ENCODE peak calls at places on chromosomes 4 and X, in four cellular contexts. B is WTC11, N is lower leg skin, Z is ovary. O is an unnamed sample.

GRCh38 chrX:37825225-37825842 is 22.0 kb downstream of the DYNLT3 start:
- DNase-seq in B (peak; percentile 31), N (no peak), Z (peak; percentile 18), O (peak; percentile 33)

GRCh38 chr4:172830295-172830764 is 338.3 kb upstream of the GALNT7 start:
- DNase-seq in B (no peak), N (no peak), Z (no peak), O (no peak)

GRCh38 chrX:101931104-101931493 is 728 bp downstream of the ZMAT1 start:
- DNase-seq in B (no peak), N (no peak), Z (no peak), O (no peak)

GRCh38 chr4:188822698-188823097 is 683.5 kb downstream of the TRIML1 start:
- DNase-seq in B (peak; percentile 65), N (no peak), Z (no peak), O (no peak)

GRCh38 chr4:159252491-159252890 is 149.6 kb downstream of the RAPGEF2 start:
- DNase-seq in B (no peak), N (no peak), Z (no peak), O (no peak)

GRCh38 chr4:1843852-1844251 is 12.1 kb downstream of the LETM1 start:
- DNase-seq in B (no peak), N (no peak), Z (no peak), O (peak; percentile 69)

GRCh38 chr4:172352351-172352750 is 539.1 kb downstream of the GALNTL6 start:
- DNase-seq in B (no peak), N (no peak), Z (no peak), O (no peak)

GRCh38 chr4:146142768-146143167 is 32.8 kb upstream of the LSM6 start:
- DNase-seq in B (no peak), N (no peak), Z (no peak), O (no peak)

GRCh38 chr4:92254767-92255442 is 48.9 kb upstream of the GRID2 start:
- DNase-seq in B (no peak), N (no peak), Z (no peak), O (no peak)

GRCh38 chr4:186260117-186260503 is 5.9 kb upstream of the F11 start:
- DNase-seq in B (no peak), N (no peak), Z (no peak), O (no peak)

GRCh38 chrX:12403474-12404082 is 265.3 kb downstream of the FRMPD4 start:
- DNase-seq in B (no peak), N (no peak), Z (no peak), O (no peak)

GRCh38 chr4:125664091-125664767 is 349.5 kb downstream of the FAT4 start:
- DNase-seq in B (no peak), N (no peak), Z (no peak), O (no peak)

GRCh38 chrX:48833531-48834138 is 1.8 kb downstream of the PCSK1N start:
- DNase-seq in B (no peak), N (no peak), Z (no peak), O (no peak)

GRCh38 chr4:40283968-40284367 is 51.2 kb upstream of the CHRNA9 start:
- DNase-seq in B (no peak), N (no peak), Z (no peak), O (no peak)

GRCh38 chrX:109463729-109464128 is 18.2 kb downstream of the GUCY2F start:
- DNase-seq in B (no peak), N (no peak), Z (no peak), O (no peak)

GRCh38 chr4:184335520-184335919 is 117.8 kb upstream of the ENPP6 start:
- DNase-seq in B (no peak), N (no peak), Z (no peak), O (no peak)

GRCh38 chr4:5033266-5033945 is 14.1 kb upstream of the CYTL1 start:
- DNase-seq in B (no peak), N (peak; percentile 85), Z (no peak), O (no peak)

GRCh38 chr4:36687681-36688080 is 406.3 kb downstream of the DTHD1 start:
- DNase-seq in B (no peak), N (no peak), Z (no peak), O (no peak)

GRCh38 chr4:13656569-13656988 is 29.1 kb upstream of the BOD1L1 start:
- DNase-seq in B (peak; percentile 32), N (peak; percentile 88), Z (peak; percentile 49), O (peak; percentile 81)

GRCh38 chr4:125433453-125433852 is 118.7 kb downstream of the FAT4 start:
- DNase-seq in B (no peak), N (no peak), Z (no peak), O (no peak)

GRCh38 chr4:155578726-155579385 is 87.8 kb upstream of the GUCY1A1 start:
- DNase-seq in B (no peak), N (no peak), Z (no peak), O (no peak)

GRCh38 chrX:115491766-115492165 is 69.2 kb upstream of the PLS3 start:
- DNase-seq in B (no peak), N (no peak), Z (no peak), O (no peak)

GRCh38 chr4:108749119-108749518 is 13.7 kb downstream of the ETNPPL start:
- DNase-seq in B (no peak), N (no peak), Z (no peak), O (no peak)

GRCh38 chr4:76866641-76867040 is 31.3 kb downstream of the SOWAHB start:
- DNase-seq in B (no peak), N (no peak), Z (no peak), O (no peak)

GRCh38 chr4:185779520-185779919 is 32.5 kb downstream of the SORBS2 start:
- DNase-seq in B (no peak), N (no peak), Z (no peak), O (no peak)

GRCh38 chr4:93788712-93789111 is 39.8 kb upstream of the ATOH1 start:
- DNase-seq in B (no peak), N (no peak), Z (no peak), O (no peak)

GRCh38 chr4:128256539-128256938 is 31.1 kb downstream of the PGRMC2 start:
- DNase-seq in B (no peak), N (no peak), Z (no peak), O (no peak)

GRCh38 chr4:8199594-8200301 is 658 bp downstream of the SH3TC1 start:
- DNase-seq in B (no peak), N (no peak), Z (no peak), O (no peak)

GRCh38 chrX:84441143-84441542 is 61.1 kb downstream of the HDX start:
- DNase-seq in B (no peak), N (no peak), Z (no peak), O (no peak)

GRCh38 chr4:185773419-185773818 is 38.6 kb downstream of the SORBS2 start:
- DNase-seq in B (no peak), N (no peak), Z (no peak), O (no peak)

GRCh38 chr4:88659061-88659889 is 38.4 kb downstream of the NAP1L5 start:
- DNase-seq in B (peak; percentile 32), N (no peak), Z (no peak), O (peak; percentile 71)

GRCh38 chr4:139015948-139016451 is 419 bp downstream of the NOCT start:
- DNase-seq in B (no peak), N (no peak), Z (no peak), O (peak; percentile 71)

DNA sequence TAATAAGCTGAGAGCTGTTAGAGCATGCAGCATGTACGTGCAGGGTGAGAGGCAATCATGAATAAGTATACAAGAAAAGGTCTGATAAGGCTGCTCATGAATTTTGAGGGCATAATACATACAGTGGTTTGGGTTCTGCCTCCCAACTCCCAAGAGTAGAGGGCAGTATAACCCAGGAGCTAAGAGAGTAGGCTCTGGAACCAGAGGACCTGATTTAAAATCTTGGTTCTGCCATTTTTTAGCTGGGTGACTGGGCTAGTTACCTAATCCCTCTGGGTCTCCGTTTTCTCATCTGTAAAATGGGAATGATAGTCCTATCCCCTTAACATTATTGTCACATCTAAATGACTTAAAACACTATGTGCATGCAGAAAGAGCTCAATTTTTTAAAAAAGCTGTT is 85.3 kb downstream of the LNX1 start:
- DNase-seq in B (no peak), N (no peak), Z (no peak), O (no peak)
- TF ChIP-seq CTCF in B (no peak), N (no peak), Z (no peak), O (no peak)

GRCh38 chr4:111064342-111064993 is 441.6 kb upstream of the PITX2 start:
- DNase-seq in B (no peak), N (no peak), Z (no peak), O (no peak)
- TF ChIP-seq CTCF in B (no peak), N (no peak), Z (no peak), O (no peak)

GRCh38 chrX:106698693-106699092 is 27.8 kb upstream of the RNF128 start:
- DNase-seq in B (no peak), N (no peak), Z (no peak), O (no peak)
- TF ChIP-seq CTCF in B (no peak), N (no peak), Z (no peak), O (no peak)

GRCh38 chr4:158169931-158170690 is 2.7 kb downstream of the GASK1B start:
- DNase-seq in B (no peak), N (no peak), Z (no peak), O (no peak)

GRCh38 chr4:158169516-158169915 is 3.3 kb downstream of the GASK1B start:
- DNase-seq in B (no peak), N (no peak), Z (no peak), O (no peak)

GRCh38 chr4:158172196-158172557 is 648 bp downstream of the GASK1B start:
- DNase-seq in B (no peak), N (no peak), Z (no peak), O (no peak)

GRCh38 chr4:158171456-158171790 is 1.4 kb downstream of the GASK1B start:
- DNase-seq in B (no peak), N (no peak), Z (no peak), O (no peak)

GRCh38 chr4:158170691-158171455 is 2.0 kb downstream of the GASK1B start:
- DNase-seq in B (peak; percentile 83), N (peak; percentile 90), Z (peak; percentile 88), O (peak; percentile 84)
- TF ChIP-seq CTCF in B (peak; percentile 86), N (no peak), Z (peak; percentile 90), O (peak; percentile 53)

GRCh38 chrX:124015721-124016120 is 54.2 kb downstream of the STAG2 start:
- DNase-seq in B (no peak), N (no peak), Z (no peak), O (no peak)

GRCh38 chrX:124023838-124024238 is 62.3 kb downstream of the STAG2 start:
- DNase-seq in B (no peak), N (no peak), Z (no peak), O (no peak)

DNA sequence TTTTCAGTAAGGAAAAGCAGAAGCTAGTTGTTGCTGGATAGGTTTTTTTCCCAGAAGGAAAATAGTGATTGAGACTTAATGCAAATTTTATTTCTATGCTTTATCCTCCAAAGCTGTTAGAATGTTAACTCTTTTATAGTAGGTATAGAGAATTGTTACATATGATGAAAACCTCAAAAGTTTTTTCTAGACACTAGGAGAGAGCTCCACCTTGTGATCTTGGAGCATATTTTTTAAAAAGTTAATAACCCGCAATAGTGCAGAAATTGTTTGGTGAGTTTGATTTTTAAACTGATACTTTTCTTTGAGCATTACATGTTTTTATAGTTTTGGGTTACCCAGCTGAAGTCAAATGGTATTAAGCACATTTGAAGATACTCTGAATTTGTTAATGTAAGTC is 56.5 kb downstream of the STAG2 start:
- DNase-seq in B (no peak), N (no peak), Z (no peak), O (no peak)
- TF ChIP-seq CTCF in B (no peak), N (no peak), Z (no peak), O (no peak)